ENCODE peak calls at places on chromosomes 6 and 20, in four cellular contexts. One of them, this sample, is unnamed.

GRCh38 chr6:56938634-56939294 is 16.1 kb upstream of the BEND6 start:
- DNase-seq in GDM1: no peak
- DNase-seq in T-helper 2 cell: no peak
- DNase-seq in memory B cell: no peak
- DNase-seq in this sample: no peak

GRCh38 chr20:25079171-25079570 is 2.8 kb downstream of the VSX1 start:
- DNase-seq in T-helper 2 cell: no peak
- DNase-seq in GDM1: no peak
- DNase-seq in memory B cell: no peak
- DNase-seq in this sample: no peak

GRCh38 chr20:49351775-49352174 is 73.9 kb upstream of the ZNFX1 start:
- DNase-seq in GDM1: no peak
- DNase-seq in memory B cell: no peak
- DNase-seq in T-helper 2 cell: no peak
- DNase-seq in this sample: no peak

GRCh38 chr6:149887343-149887742 is 10.6 kb downstream of the RAET1E start:
- DNase-seq in memory B cell: no peak
- DNase-seq in T-helper 2 cell: no peak
- DNase-seq in GDM1: no peak
- DNase-seq in this sample: no peak

GRCh38 chr6:15898693-15899092 is 230.2 kb upstream of the MYLIP start:
- DNase-seq in GDM1: no peak
- DNase-seq in T-helper 2 cell: no peak
- DNase-seq in memory B cell: no peak
- DNase-seq in this sample: no peak

GRCh38 chr6:31651602-31652191 is 764 bp downstream of the BAG6 start:
- DNase-seq in GDM1: no peak
- DNase-seq in memory B cell: no peak
- DNase-seq in T-helper 2 cell: no peak
- DNase-seq in this sample: no peak

GRCh38 chr20:5056801-5057599 is 55.7 kb upstream of the SLC23A2 start:
- DNase-seq in T-helper 2 cell: peak; percentile 54
- DNase-seq in memory B cell: peak; percentile 18
- DNase-seq in GDM1: peak; percentile 88
- DNase-seq in this sample: no peak

GRCh38 chr6:110180228-110181008 is at the start of gene CDC40:
- DNase-seq in memory B cell: no peak
- DNase-seq in GDM1: peak; percentile 57
- DNase-seq in T-helper 2 cell: peak; percentile 36
- DNase-seq in this sample: peak; percentile 28

GRCh38 chr20:37299718-37300529 is 10.5 kb downstream of the MANBAL start:
- DNase-seq in memory B cell: no peak
- DNase-seq in T-helper 2 cell: no peak
- DNase-seq in GDM1: no peak
- DNase-seq in this sample: no peak

GRCh38 chr6:47343631-47344421 is 34.1 kb upstream of the TNFRSF21 start:
- DNase-seq in memory B cell: no peak
- DNase-seq in T-helper 2 cell: no peak
- DNase-seq in GDM1: no peak
- DNase-seq in this sample: no peak